ENCODE peak calls at places on chromosomes 11 and 22, in seven cellular contexts. W is lower leg skin; P is HFF-Myc; G is AG04450; C is stimulated activated CD4-positive, alpha-beta T cell treated with anti-CD3 and anti-CD28 coated beads, Interleukin-4, amount 100 ng/mL, for 48 hours; T is activated T-cell treated with anti-CD3 and anti-CD28 coated beads, Interleukin-2, amount 50 U/mL, for 1 hour; D is non-pigmented ciliary epithelial cell. Z is an unnamed sample.

GRCh38 chr22:49300951-49301397 is 526.7 kb downstream of the BRD1 start:
- DNase-seq in T (peak), G (no peak), P (no peak), C (no peak), W (peak), D (no peak), Z (no peak)

GRCh38 chr11:117097567-117098268 is 510 bp downstream of the SIK3 start:
- DNase-seq in T (no peak), D (no peak), P (no peak), W (peak), G (no peak), C (no peak), Z (no peak)

GRCh38 chr11:75078233-75078632 is 18.4 kb downstream of the OR2AT4 start:
- DNase-seq in W (no peak), P (no peak), C (no peak), T (no peak), G (no peak), D (no peak), Z (peak)

GRCh38 chr11:95556342-95557151 is 233.0 kb downstream of the FAM76B start:
- DNase-seq in W (no peak), G (peak), T (no peak), C (no peak), P (peak), D (no peak), Z (no peak)

GRCh38 chr22:21074092-21074715 is 28.5 kb downstream of the LRRC74B start:
- DNase-seq in P (peak), C (no peak), D (peak), W (no peak), T (no peak), G (no peak), Z (no peak)

GRCh38 chr11:2797741-2798361 is 87.7 kb downstream of the CDKN1C start:
- DNase-seq in G (no peak), C (no peak), T (peak), P (no peak), D (no peak), W (peak), Z (no peak)

GRCh38 chr11:129163714-129164164 is 28.4 kb downstream of the ARHGAP32 start:
- DNase-seq in D (peak), C (no peak), W (no peak), P (no peak), T (no peak), G (no peak), Z (no peak)

GRCh38 chr22:41237707-41238569 is 2.8 kb downstream of the CHADL start:
- DNase-seq in D (no peak), C (peak), T (peak), G (no peak), P (no peak), W (no peak), Z (no peak)

GRCh38 chr11:77990981-77991380 is 3.5 kb downstream of the INTS4 start:
- DNase-seq in W (no peak), P (no peak), C (no peak), T (no peak), G (no peak), D (no peak), Z (no peak)

GRCh38 chr11:60922906-60923305 is 1.4 kb upstream of the TMEM132A start:
- DNase-seq in C (no peak), W (no peak), T (no peak), G (no peak), D (no peak), P (no peak), Z (no peak)